ENCODE peak calls at places on chromosomes 4 and X, in four cellular contexts. W is body of pancreas, P is ovary, O is tibial nerve. B is an unnamed sample.

GRCh38 chrX:53594354-53594753 is 92.2 kb downstream of the HUWE1 start:
- DNase-seq in W (no peak), O (no peak), P (no peak), B (no peak)

GRCh38 chr4:82898322-82899243 is 2.0 kb upstream of the THAP9 start:
- DNase-seq in P (no peak), W (peak), O (peak), B (no peak)

GRCh38 chr4:2842667-2843022 is 999 bp upstream of the ADD1 start:
- DNase-seq in W (no peak), P (no peak), O (no peak), B (no peak)

GRCh38 chr4:156419080-156419638 is 465.5 kb upstream of the CTSO start:
- DNase-seq in O (no peak), W (no peak), P (no peak), B (no peak)

GRCh38 chr4:156298230-156298629 is 344.6 kb upstream of the CTSO start:
- DNase-seq in P (no peak), O (no peak), W (no peak), B (no peak)

GRCh38 chrX:30301203-30301602 is 8.0 kb downstream of the NR0B1 start:
- DNase-seq in P (no peak), W (no peak), O (no peak), B (no peak)

GRCh38 chrX:125236955-125237354 is 82.7 kb upstream of the TEX13C start:
- DNase-seq in W (no peak), P (no peak), O (no peak), B (no peak)

GRCh38 chrX:96407501-96407900 is 277.1 kb upstream of the DIAPH2 start:
- DNase-seq in O (peak), P (no peak), W (no peak), B (peak)

GRCh38 chr4:80309301-80310004 is 26.1 kb upstream of the CFAP299 start:
- DNase-seq in O (no peak), P (no peak), W (no peak), B (no peak)

GRCh38 chr4:117447925-117448324 is 362.5 kb upstream of the TRAM1L1 start:
- DNase-seq in W (no peak), O (no peak), P (no peak), B (no peak)

GRCh38 chr4:149715822-149716585 is 99.6 kb downstream of the IQCM start:
- DNase-seq in P (peak), O (no peak), W (no peak), B (no peak)
- H3K4me3 ChIP-seq in P (no peak), O (no peak), W (no peak), B (no peak)

GRCh38 chrX:119467433-119467832 is 811 bp upstream of the SLC25A5 start:
- DNase-seq in P (no peak), O (no peak), W (peak), B (no peak)

GRCh38 chrX:119468930-119469635 is 839 bp downstream of the SLC25A5 start:
- DNase-seq in P (peak), O (peak), W (peak), B (peak)

GRCh38 chrX:119467842-119468185 is 430 bp upstream of the SLC25A5 start:
- DNase-seq in W (no peak), O (no peak), P (no peak), B (no peak)

GRCh38 chrX:119466970-119467369 is 1.3 kb upstream of the SLC25A5 start:
- DNase-seq in P (no peak), O (no peak), W (peak), B (no peak)

GRCh38 chrX:119468186-119468929 is at the start of gene SLC25A5:
- DNase-seq in W (peak), O (peak), P (peak), B (peak)
- TF ChIP-seq POLR2A in W (peak), O (peak), P (peak), B (peak)

GRCh38 chrX:11663875-11664210 is 1.9 kb downstream of the ARHGAP6 start:
- DNase-seq in P (no peak), W (no peak), O (no peak), B (no peak)
- H3K4me3 ChIP-seq in P (peak), W (no peak), O (no peak), B (no peak)

GRCh38 chrX:10015711-10016515 is 48.8 kb downstream of the CLDN34 start:
- DNase-seq in W (peak), O (no peak), P (peak), B (no peak)

GRCh38 chrX:10016516-10017132 is 49.5 kb downstream of the CLDN34 start:
- DNase-seq in P (no peak), W (no peak), O (no peak), B (peak)

GRCh38 chrX:10012776-10013175 is 45.6 kb downstream of the CLDN34 start:
- DNase-seq in O (no peak), W (no peak), P (no peak), B (peak)

GRCh38 chrX:10011991-10012390 is 44.8 kb downstream of the CLDN34 start:
- DNase-seq in W (no peak), O (no peak), P (no peak), B (no peak)

GRCh38 chrX:10014462-10015373 is 47.6 kb downstream of the CLDN34 start:
- DNase-seq in O (peak), P (peak), W (peak), B (peak)
- TF ChIP-seq POLR2A in O (peak), P (peak), W (peak), B (no peak)

GRCh38 chrX:148580016-148580415 is 79.6 kb downstream of the AFF2 start:
- DNase-seq in P (no peak), W (no peak), O (no peak), B (no peak)
- H3K4me3 ChIP-seq in P (no peak), W (no peak), O (no peak), B (no peak)

DNA sequence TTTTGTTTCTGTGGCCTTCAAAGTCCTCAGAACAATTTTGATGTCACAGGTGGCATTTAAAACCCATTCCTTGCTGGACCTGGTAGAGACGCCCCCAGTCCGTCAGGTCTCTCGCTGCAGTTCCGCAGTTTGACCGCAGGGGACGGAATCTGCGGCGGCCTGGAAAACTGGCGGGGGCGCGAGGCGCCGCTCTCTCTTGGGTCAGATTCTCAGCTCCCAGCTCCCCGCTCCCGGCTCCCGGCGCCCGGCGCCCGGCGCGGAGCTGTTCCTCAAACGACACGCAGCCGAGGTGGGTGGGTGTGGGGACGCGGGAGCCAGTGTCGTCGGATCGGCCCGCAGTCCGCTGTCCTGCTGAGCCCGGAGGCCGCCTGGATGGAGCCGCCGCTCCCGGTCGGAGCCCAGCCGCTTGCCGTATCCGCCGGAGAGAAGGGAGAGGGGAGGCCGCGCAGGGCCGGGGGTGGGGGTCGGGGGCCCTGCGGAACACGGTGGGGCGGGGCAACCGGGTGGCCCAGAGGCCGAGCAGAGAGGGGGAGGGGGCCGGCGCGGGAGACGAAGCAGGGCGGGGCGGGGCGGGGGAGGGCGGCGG is at the start of gene OCRL:
- DNase-seq in O (peak), W (peak), P (peak), B (peak)
- TF ChIP-seq POLR2A in O (peak), W (peak), P (no peak), B (no peak)

GRCh38 chrX:9526965-9527364 is 62.1 kb downstream of the TBL1X start:
- DNase-seq in O (no peak), P (no peak), W (no peak), B (no peak)
- H3K4me3 ChIP-seq in O (no peak), P (no peak), W (no peak), B (no peak)

GRCh38 chr4:135724426-135724825 is 1522.8 kb upstream of the PABPC4L start:
- DNase-seq in O (no peak), P (no peak), W (no peak), B (no peak)
- TF ChIP-seq POLR2A in O (no peak), P (no peak), W (no peak), B (no peak)

GRCh38 chr4:112648263-112649054 is 11.5 kb downstream of the LARP7 start:
- DNase-seq in P (no peak), W (no peak), O (no peak), B (no peak)
- H3K4me3 ChIP-seq in P (no peak), W (no peak), O (no peak), B (no peak)

DNA sequence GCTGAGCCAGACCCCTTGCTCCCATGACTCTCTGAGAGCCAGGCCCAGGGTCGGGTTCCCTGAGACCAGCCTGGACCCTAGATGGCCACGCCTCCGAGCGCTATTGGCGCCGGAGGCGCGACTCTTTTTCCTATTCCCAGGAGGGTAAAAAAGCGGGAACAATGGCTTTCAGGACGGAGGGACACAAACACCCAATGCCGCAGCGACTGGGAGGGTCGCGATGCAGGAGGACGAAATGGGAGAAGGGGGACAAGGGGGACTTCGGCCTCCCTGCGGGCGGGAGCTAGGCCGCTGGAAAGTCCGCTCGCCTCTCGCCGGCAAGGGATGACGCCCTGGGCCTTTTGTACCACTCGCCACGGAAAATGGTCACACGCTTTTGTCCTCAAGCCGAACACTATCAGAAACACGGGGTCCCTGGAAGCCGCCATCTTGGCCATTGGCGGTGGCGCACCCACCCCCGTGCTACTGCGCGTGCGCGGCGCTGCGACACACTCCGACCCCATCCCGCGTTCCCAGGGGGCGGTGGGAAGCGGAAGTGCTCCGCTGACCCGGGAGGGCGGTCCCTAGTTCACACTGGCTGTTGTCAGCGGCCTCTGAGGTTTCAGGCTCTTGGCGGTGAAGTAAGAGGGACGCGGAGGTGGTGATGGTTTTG is 98.4 kb downstream of the ZNF674 start:
- DNase-seq in O (peak), P (peak), W (peak), B (peak)
- TF ChIP-seq POLR2A in O (peak), P (peak), W (peak), B (no peak)

B was measured in lower leg skin.